ENCODE peak calls at places on chromosomes 11 and 22, in six cellular contexts. One of them, this sample, is unnamed.

GRCh38 chr22:30310881-30311771 is 15.6 kb downstream of the TBC1D10A start:
- DNase-seq in GM23248: peak; percentile 84
- DNase-seq in NCI-H774: no peak
- DNase-seq in mammary epithelial cell: peak; percentile 61
- DNase-seq in activated CD4-positive, alpha-beta T cell treated with anti-CD3 and anti-CD28 coated beads, Interleukin-2, amount 50 U/mL, for 4 hours: no peak
- DNase-seq in OCI-M1: no peak
- DNase-seq in this sample: peak; percentile 91

GRCh38 chr11:131748146-131749050 is 378.0 kb downstream of the NTM start:
- DNase-seq in GM23248: peak; percentile 90
- DNase-seq in NCI-H774: peak; percentile 29
- DNase-seq in mammary epithelial cell: peak; percentile 42
- DNase-seq in activated CD4-positive, alpha-beta T cell treated with anti-CD3 and anti-CD28 coated beads, Interleukin-2, amount 50 U/mL, for 4 hours: no peak
- DNase-seq in OCI-M1: peak; percentile 73
- DNase-seq in this sample: no peak

GRCh38 chr22:29205598-29206371 is at the start of gene EMID1:
- DNase-seq in GM23248: peak; percentile 57
- DNase-seq in NCI-H774: no peak
- DNase-seq in mammary epithelial cell: no peak
- DNase-seq in activated CD4-positive, alpha-beta T cell treated with anti-CD3 and anti-CD28 coated beads, Interleukin-2, amount 50 U/mL, for 4 hours: no peak
- DNase-seq in OCI-M1: peak; percentile 43
- DNase-seq in this sample: peak; percentile 51

GRCh38 chr22:19480173-19480568 is 451 bp downstream of the CDC45 start:
- DNase-seq in GM23248: no peak
- DNase-seq in NCI-H774: no peak
- DNase-seq in mammary epithelial cell: no peak
- DNase-seq in activated CD4-positive, alpha-beta T cell treated with anti-CD3 and anti-CD28 coated beads, Interleukin-2, amount 50 U/mL, for 4 hours: no peak
- DNase-seq in OCI-M1: peak; percentile 41
- DNase-seq in this sample: no peak

GRCh38 chr22:25137577-25138525 is 61.8 kb upstream of the CRYBB3 start:
- DNase-seq in GM23248: no peak
- DNase-seq in NCI-H774: no peak
- DNase-seq in mammary epithelial cell: no peak
- DNase-seq in activated CD4-positive, alpha-beta T cell treated with anti-CD3 and anti-CD28 coated beads, Interleukin-2, amount 50 U/mL, for 4 hours: no peak
- DNase-seq in OCI-M1: peak; percentile 31
- DNase-seq in this sample: no peak

GRCh38 chr11:112548641-112549040 is 288.0 kb upstream of the PLET1 start:
- DNase-seq in GM23248: no peak
- DNase-seq in NCI-H774: no peak
- DNase-seq in mammary epithelial cell: peak; percentile 62
- DNase-seq in activated CD4-positive, alpha-beta T cell treated with anti-CD3 and anti-CD28 coated beads, Interleukin-2, amount 50 U/mL, for 4 hours: no peak
- DNase-seq in OCI-M1: no peak
- DNase-seq in this sample: no peak

GRCh38 chr11:65499713-65500261 is 942 bp downstream of the MALAT1 start:
- DNase-seq in GM23248: no peak
- DNase-seq in NCI-H774: no peak
- DNase-seq in mammary epithelial cell: no peak
- DNase-seq in activated CD4-positive, alpha-beta T cell treated with anti-CD3 and anti-CD28 coated beads, Interleukin-2, amount 50 U/mL, for 4 hours: no peak
- DNase-seq in OCI-M1: peak; percentile 75
- DNase-seq in this sample: no peak

GRCh38 chr11:8352090-8352489 is 88.4 kb upstream of the LMO1 start:
- DNase-seq in GM23248: peak; percentile 16
- DNase-seq in NCI-H774: no peak
- DNase-seq in mammary epithelial cell: no peak
- DNase-seq in activated CD4-positive, alpha-beta T cell treated with anti-CD3 and anti-CD28 coated beads, Interleukin-2, amount 50 U/mL, for 4 hours: no peak
- DNase-seq in OCI-M1: no peak
- DNase-seq in this sample: no peak

GRCh38 chr11:94597896-94598295 is 30.7 kb downstream of the PIWIL4 start:
- DNase-seq in GM23248: no peak
- DNase-seq in NCI-H774: no peak
- DNase-seq in mammary epithelial cell: no peak
- DNase-seq in activated CD4-positive, alpha-beta T cell treated with anti-CD3 and anti-CD28 coated beads, Interleukin-2, amount 50 U/mL, for 4 hours: no peak
- DNase-seq in OCI-M1: peak; percentile 72
- DNase-seq in this sample: peak; percentile 39